ENCODE peak calls at places on chromosomes 16 and 17, in six cellular contexts. M is SW 1271; G is iris pigment epithelial cell; L is effector CD4-positive, alpha-beta T cell; C is hippocampal formation; A is H7. E is an unnamed sample.

GRCh38 chr16:86291491-86291890 is 218.8 kb upstream of the FOXF1 start:
- DNase-seq in A (no peak), G (no peak), C (no peak), M (no peak), L (no peak), E (no peak)

GRCh38 chr16:4265676-4266075 is 7.1 kb downstream of the TFAP4 start:
- DNase-seq in L (no peak), G (no peak), A (peak; percentile 25), C (no peak), M (no peak), E (no peak)

GRCh38 chr16:14400285-14400977 is 229.6 kb downstream of the PARN start:
- DNase-seq in C (no peak), A (no peak), M (no peak), G (no peak), L (no peak), E (no peak)

GRCh38 chr17:63345598-63345997 is 100.5 kb downstream of the CYB561 start:
- DNase-seq in A (no peak), G (peak; percentile 44), L (no peak), C (no peak), M (no peak), E (peak; percentile 83)

GRCh38 chr16:56513972-56514371 is 5.9 kb downstream of the BBS2 start:
- DNase-seq in L (peak; percentile 41), C (peak; percentile 48), G (peak; percentile 80), A (peak; percentile 60), M (peak; percentile 67), E (peak; percentile 79)

GRCh38 chr17:73278465-73279453 is 17.1 kb upstream of the CPSF4L start:
- DNase-seq in L (no peak), A (peak; percentile 52), G (no peak), M (no peak), C (no peak), E (peak; percentile 71)

GRCh38 chr16:29014561-29015029 is 29.7 kb downstream of the LAT start:
- DNase-seq in C (no peak), L (no peak), M (no peak), G (no peak), A (no peak), E (no peak)

GRCh38 chr16:6218855-6219254 is 1113.8 kb upstream of the RBFOX1 start:
- DNase-seq in L (no peak), G (no peak), C (no peak), A (no peak), M (no peak), E (no peak)

GRCh38 chr16:14462811-14463210 is 167.2 kb downstream of the PARN start:
- DNase-seq in L (no peak), G (peak; percentile 65), C (no peak), M (no peak), A (no peak), E (peak; percentile 46)

GRCh38 chr17:64036198-64036922 is 15.9 kb upstream of the ICAM2 start:
- DNase-seq in G (no peak), C (no peak), A (peak; percentile 85), M (no peak), L (no peak), E (no peak)

GRCh38 chr17:79824234-79824633 is 15.0 kb downstream of the CBX4 start:
- DNase-seq in G (no peak), L (no peak), C (no peak), A (no peak), M (no peak), E (no peak)

GRCh38 chr17:3588104-3588503 is 21.1 kb downstream of the TRPV1 start:
- DNase-seq in A (no peak), L (no peak), G (no peak), M (no peak), C (no peak), E (no peak)

E was measured in fibroblast of the aortic adventitia.